ENCODE peak calls at places on chromosomes 1 and 21, in four cellular contexts. J is K562, Z is HCT116, H is HepG2. G is an unnamed sample.
A peak's percentile ranks its signal among the peaks of the same experiment; 100 is the strongest.

GRCh38 chr1:93919780-93920179 is 10.6 kb upstream of the GCLM start:
- DNase-seq in J (no peak), Z (no peak), H (no peak), G (no peak)

GRCh38 chr21:38878394-38879179 is 72.9 kb downstream of the ETS2 start:
- DNase-seq in J (no peak), Z (no peak), H (no peak), G (no peak)

GRCh38 chr1:65395887-65396612 is 24.4 kb upstream of the LEPR start:
- DNase-seq in J (no peak), Z (no peak), H (no peak), G (no peak)

GRCh38 chr1:84634536-84635205 is 55.6 kb downstream of the SSX2IP start:
- DNase-seq in J (no peak), Z (no peak), H (peak; percentile 10), G (no peak)

GRCh38 chr1:239126881-239127280 is 259.5 kb upstream of the CHRM3 start:
- DNase-seq in J (no peak), Z (no peak), H (no peak), G (no peak)

GRCh38 chr21:35563885-35564451 is 496.4 kb downstream of the SETD4 start:
- DNase-seq in J (no peak), Z (no peak), H (no peak), G (no peak)

GRCh38 chr1:55490556-55490955 is 275.4 kb upstream of the USP24 start:
- DNase-seq in J (no peak), Z (no peak), H (no peak), G (no peak)

GRCh38 chr21:42670884-42671283 is 17.5 kb downstream of the PDE9A start:
- DNase-seq in J (no peak), Z (no peak), H (no peak), G (no peak)

GRCh38 chr1:44354268-44354839 is 703 bp downstream of the ERI3 start:
- DNase-seq in J (no peak), Z (no peak), H (no peak), G (no peak)

GRCh38 chr21:28875078-28875477 is 117.6 kb downstream of the LTN1 start:
- DNase-seq in J (no peak), Z (no peak), H (no peak), G (no peak)

GRCh38 chr1:113931456-113931855 is 2.3 kb downstream of the HIPK1 start:
- DNase-seq in J (no peak), Z (no peak), H (peak; percentile 24), G (no peak)

GRCh38 chr1:205481279-205481617 is 23.2 kb upstream of the CDK18 start:
- DNase-seq in J (no peak), Z (no peak), H (no peak), G (no peak)

GRCh38 chr1:162136760-162137537 is 67.5 kb downstream of the NOS1AP start:
- DNase-seq in J (no peak), Z (peak; percentile 43), H (peak; percentile 56), G (peak; percentile 68)

GRCh38 chr1:31954607-31955283 is 16.6 kb upstream of the PTP4A2 start:
- DNase-seq in J (peak; percentile 71), Z (peak; percentile 66), H (peak; percentile 56), G (no peak)

GRCh38 chr1:173489149-173489600 is 12.0 kb downstream of the PRDX6 start:
- DNase-seq in J (peak; percentile 36), Z (no peak), H (peak; percentile 29), G (no peak)

GRCh38 chr1:245822997-245823396 is 668.2 kb downstream of the KIF26B start:
- DNase-seq in J (no peak), Z (no peak), H (peak; percentile 54), G (peak; percentile 32)

GRCh38 chr1:20339811-20340457 is 49.3 kb downstream of the VWA5B1 start:
- DNase-seq in J (no peak), Z (no peak), H (no peak), G (no peak)

GRCh38 chr1:230568008-230568407 is 74.3 kb upstream of the COG2 start:
- DNase-seq in J (no peak), Z (peak; percentile 13), H (peak; percentile 24), G (no peak)

GRCh38 chr1:200708769-200709168 is 29.9 kb upstream of the CAMSAP2 start:
- DNase-seq in J (peak; percentile 46), Z (no peak), H (no peak), G (no peak)

GRCh38 chr1:229989591-229990248 is 77.3 kb upstream of the GALNT2 start:
- DNase-seq in J (no peak), Z (no peak), H (peak; percentile 33), G (no peak)

GRCh38 chr1:118688891-118689290 is 299.3 kb downstream of the TBX15 start:
- DNase-seq in J (no peak), Z (no peak), H (no peak), G (no peak)

GRCh38 chr1:53686371-53687267 is 52.3 kb downstream of the GLIS1 start:
- DNase-seq in J (no peak), Z (no peak), H (no peak), G (no peak)

GRCh38 chr1:239428311-239428710 is 41.9 kb downstream of the CHRM3 start:
- DNase-seq in J (no peak), Z (no peak), H (no peak), G (no peak)

GRCh38 chr21:27799861-27800260 is 833.0 kb upstream of the ADAMTS5 start:
- DNase-seq in J (no peak), Z (no peak), H (no peak), G (no peak)

GRCh38 chr1:168709896-168710305 is 19.1 kb downstream of the DPT start:
- DNase-seq in J (no peak), Z (peak; percentile 23), H (no peak), G (peak; percentile 12)

GRCh38 chr1:60923287-60924110 is 158.9 kb upstream of the NFIA start:
- DNase-seq in J (no peak), Z (no peak), H (no peak), G (no peak)

GRCh38 chr1:205832326-205832751 is 17.6 kb downstream of the PM20D1 start:
- DNase-seq in J (no peak), Z (no peak), H (no peak), G (no peak)

GRCh38 chr1:13818926-13819325 is 118.9 kb downstream of the PRDM2 start:
- DNase-seq in J (no peak), Z (no peak), H (no peak), G (no peak)

GRCh38 chr1:231924183-231924582 is 297.6 kb downstream of the DISC1 start:
- DNase-seq in J (no peak), Z (no peak), H (no peak), G (no peak)

GRCh38 chr1:97006044-97006676 is 284.6 kb downstream of the PTBP2 start:
- DNase-seq in J (no peak), Z (no peak), H (no peak), G (no peak)

GRCh38 chr1:170461762-170462384 is 70.1 kb upstream of the GORAB start:
- DNase-seq in J (no peak), Z (no peak), H (no peak), G (no peak)

GRCh38 chr1:75130865-75131592 is 3.2 kb upstream of the LHX8 start:
- DNase-seq in J (no peak), Z (no peak), H (no peak), G (no peak)

GRCh38 chr1:33985656-33986055 is 121.8 kb downstream of the HMGB4 start:
- DNase-seq in J (no peak), Z (no peak), H (peak; percentile 4), G (no peak)

GRCh38 chr21:45031231-45032191 is 42.9 kb upstream of the ADARB1 start:
- DNase-seq in J (no peak), Z (no peak), H (no peak), G (no peak)

GRCh38 chr21:45027241-45028196 is 46.9 kb upstream of the ADARB1 start:
- DNase-seq in J (no peak), Z (no peak), H (no peak), G (no peak)

GRCh38 chr21:45030637-45031218 is 43.7 kb upstream of the ADARB1 start:
- DNase-seq in J (no peak), Z (no peak), H (no peak), G (no peak)

GRCh38 chr21:45029968-45030636 is 44.3 kb upstream of the ADARB1 start:
- DNase-seq in J (no peak), Z (no peak), H (no peak), G (no peak)

GRCh38 chr21:45029298-45029967 is 44.9 kb upstream of the ADARB1 start:
- DNase-seq in J (no peak), Z (no peak), H (peak; percentile 18), G (no peak)
- TF ChIP-seq TCF7L2 in J (no peak), Z (no peak), H (no peak), G (no peak)

GRCh38 chr1:234431255-234431654 is 47.7 kb downstream of the TARBP1 start:
- DNase-seq in J (no peak), Z (no peak), H (no peak), G (no peak)

GRCh38 chr1:234433563-234434285 is 45.3 kb downstream of the TARBP1 start:
- DNase-seq in J (peak; percentile 50), Z (no peak), H (no peak), G (no peak)

GRCh38 chr1:234429434-234429806 is 49.6 kb downstream of the TARBP1 start:
- DNase-seq in J (no peak), Z (no peak), H (no peak), G (no peak)

GRCh38 chr1:234427950-234428646 is 50.9 kb downstream of the TARBP1 start:
- DNase-seq in J (no peak), Z (no peak), H (no peak), G (no peak)

GRCh38 chr1:234430691-234431090 is 48.3 kb downstream of the TARBP1 start:
- DNase-seq in J (no peak), Z (no peak), H (no peak), G (no peak)
- TF ChIP-seq TCF7L2 in J (no peak), Z (no peak), H (no peak), G (no peak)

DNA sequence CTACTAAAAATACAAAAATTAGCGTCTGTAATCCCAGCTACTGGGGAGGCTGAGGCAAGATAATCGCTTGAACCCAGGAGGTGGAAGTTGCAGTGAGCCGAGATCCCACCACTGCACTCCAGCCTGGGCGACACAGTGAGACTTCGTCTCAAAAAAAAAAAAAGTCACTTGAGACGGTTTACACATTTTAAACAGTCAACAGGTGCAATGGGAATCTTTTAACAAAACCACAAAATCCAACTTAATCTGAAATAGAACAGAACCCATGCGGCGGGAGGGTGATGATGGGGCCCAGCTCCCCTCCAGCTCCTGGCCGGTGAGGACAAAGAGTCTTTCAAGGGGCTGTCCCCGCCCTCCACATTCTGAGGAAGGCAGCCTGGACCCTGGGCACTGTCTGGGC is 48.3 kb downstream of the TP73 start:
- DNase-seq in J (no peak), Z (no peak), H (no peak), G (no peak)
- TF ChIP-seq TCF7L2 in J (no peak), Z (no peak), H (no peak), G (no peak)

GRCh38 chr1:28296401-28297220 is 32.2 kb upstream of the MED18 start:
- DNase-seq in J (peak; percentile 71), Z (no peak), H (peak; percentile 88), G (no peak)
- TF ChIP-seq TCF7L2 in J (no peak), Z (no peak), H (no peak), G (no peak)

DNA sequence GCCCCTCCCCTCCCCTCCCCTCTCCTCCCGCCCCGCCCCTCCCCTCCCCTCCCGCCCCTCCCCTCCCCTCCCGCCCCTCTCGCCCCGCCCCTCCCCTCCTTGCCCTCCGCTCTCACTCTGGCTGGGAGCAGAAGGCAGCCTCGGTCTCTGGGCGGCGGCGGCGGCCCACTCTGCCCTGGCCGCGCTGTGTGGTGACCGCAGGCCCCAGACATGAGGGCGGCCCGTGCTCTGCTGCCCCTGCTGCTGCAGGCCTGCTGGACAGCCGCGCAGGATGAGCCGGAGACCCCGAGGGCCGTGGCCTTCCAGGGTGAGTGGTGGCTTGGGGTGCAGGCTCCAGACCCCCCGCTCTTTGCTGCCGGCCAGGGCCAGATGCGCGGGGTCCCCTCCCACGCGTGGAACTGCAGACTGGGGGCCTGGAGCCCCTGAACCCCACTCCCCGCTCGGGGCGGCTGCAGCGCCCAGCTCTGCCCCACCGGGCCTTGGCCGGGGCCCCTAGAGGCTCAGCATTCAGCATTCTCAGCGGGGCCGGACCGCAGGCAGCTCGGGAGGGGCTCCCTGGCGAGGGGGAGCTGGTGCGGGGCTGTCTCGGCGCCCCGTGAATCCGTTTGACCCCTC is at the start of gene COL6A1:
- DNase-seq in J (peak; percentile 90), Z (no peak), H (no peak), G (no peak)
- TF ChIP-seq TCF7L2 in J (no peak), Z (no peak), H (no peak), G (no peak)

G was measured in Panc1.